ENCODE peak calls at places on chromosomes 1 and 21, in four cellular contexts. F, T, O and G are unnamed samples.
A peak's percentile ranks its signal among the peaks of the same experiment; 100 is the strongest.

GRCh38 chr1:43270421-43271095 is 775 bp downstream of the TMEM125 start:
- DNase-seq in F (no peak), T (peak; percentile 97), O (no peak), G (no peak)

GRCh38 chr1:1006305-1007159 is 6.6 kb upstream of the HES4 start:
- DNase-seq in F (no peak), T (no peak), O (no peak), G (no peak)

GRCh38 chr1:33347650-33347992 is 26.7 kb upstream of the A3GALT2 start:
- DNase-seq in F (no peak), T (no peak), O (no peak), G (no peak)

GRCh38 chr1:228989992-228990827 is 254.9 kb downstream of the RHOU start:
- DNase-seq in F (peak; percentile 56), T (no peak), O (no peak), G (peak; percentile 48)

GRCh38 chr1:12372761-12373160 is 142.9 kb downstream of the VPS13D start:
- DNase-seq in F (no peak), T (no peak), O (no peak), G (no peak)

GRCh38 chr1:241702436-241702835 is 50.4 kb downstream of the WDR64 start:
- DNase-seq in F (no peak), T (peak; percentile 50), O (no peak), G (no peak)

GRCh38 chr1:36905941-36906340 is 128.4 kb downstream of the GRIK3 start:
- DNase-seq in F (no peak), T (no peak), O (no peak), G (no peak)

GRCh38 chr1:245418029-245418428 is 263.2 kb downstream of the KIF26B start:
- DNase-seq in F (peak; percentile 40), T (no peak), O (no peak), G (no peak)

GRCh38 chr1:95245029-95245428 is 11.0 kb downstream of the RWDD3 start:
- DNase-seq in F (no peak), T (no peak), O (no peak), G (no peak)

GRCh38 chr1:198387587-198387986 is 152.9 kb downstream of the ATP6V1G3 start:
- DNase-seq in F (no peak), T (no peak), O (peak; percentile 16), G (no peak)

GRCh38 chr1:209805875-209806760 is at the start of gene IRF6:
- DNase-seq in F (no peak), T (peak; percentile 88), O (peak; percentile 95), G (no peak)

GRCh38 chr21:42401820-42402251 is 1.9 kb upstream of the UBASH3A start:
- DNase-seq in F (no peak), T (no peak), O (no peak), G (no peak)

GRCh38 chr21:45644041-45644906 is 749 bp downstream of the PCBP3 start:
- DNase-seq in F (no peak), T (no peak), O (no peak), G (no peak)

GRCh38 chr1:48761986-48762385 is 14.7 kb downstream of the BEND5 start:
- DNase-seq in F (no peak), T (no peak), O (no peak), G (no peak)

GRCh38 chr1:211566431-211567025 is 12.4 kb downstream of the SLC30A1 start:
- DNase-seq in F (no peak), T (no peak), O (no peak), G (no peak)

GRCh38 chr1:27405074-27405473 is 12.7 kb downstream of the GPR3 start:
- DNase-seq in F (no peak), T (no peak), O (peak; percentile 75), G (no peak)

GRCh38 chr1:92095868-92096267 is 15.7 kb downstream of the BTBD8 start:
- DNase-seq in F (no peak), T (no peak), O (no peak), G (no peak)

GRCh38 chr1:15326691-15327530 is 79.9 kb downstream of the FHAD1 start:
- DNase-seq in F (no peak), T (no peak), O (no peak), G (no peak)

GRCh38 chr1:921011-921837 is 2.5 kb upstream of the SAMD11 start:
- DNase-seq in F (peak; percentile 29), T (peak; percentile 70), O (peak; percentile 59), G (no peak)

GRCh38 chr1:161071886-161072371 is 2.2 kb upstream of the ARHGAP30 start:
- DNase-seq in F (no peak), T (peak; percentile 64), O (peak; percentile 49), G (no peak)